ENCODE peak calls at places on chromosomes 11 and 22, in ten cellular contexts. D, H, I, J, Y, U, B, E, W and P are unnamed samples.

GRCh38 chr22:46104881-46105493 is 45.3 kb upstream of the PPARA start:
- DNase-seq in W (no peak), I (no peak), B (no peak), H (peak), E (no peak), U (no peak), J (no peak), Y (no peak), D (no peak), P (no peak)

GRCh38 chr11:109939176-109939810 is 153.9 kb upstream of the ZC3H12C start:
- DNase-seq in E (peak), B (peak), U (peak), H (peak), Y (peak), W (peak), I (peak), J (no peak), D (peak), P (peak)

GRCh38 chr11:33723238-33723881 is 12.9 kb downstream of the CD59 start:
- DNase-seq in W (no peak), I (peak), D (no peak), J (no peak), Y (no peak), B (peak), E (peak), H (peak), U (no peak), P (no peak)

GRCh38 chr11:16987205-16987568 is 27.0 kb downstream of the PLEKHA7 start:
- DNase-seq in W (peak), D (peak), H (no peak), J (no peak), U (no peak), Y (no peak), E (no peak), I (no peak), B (no peak), P (no peak)

GRCh38 chr11:108912587-108912986 is 247.7 kb downstream of the DDX10 start:
- DNase-seq in U (no peak), W (no peak), Y (no peak), D (no peak), I (no peak), H (no peak), J (no peak), B (no peak), E (peak), P (no peak)

GRCh38 chr22:25485626-25486545 is 78.6 kb upstream of the GRK3 start:
- DNase-seq in E (peak), B (no peak), I (no peak), U (no peak), H (no peak), W (no peak), J (peak), D (no peak), Y (no peak), P (no peak)

GRCh38 chr11:127136438-127136837 is 135.9 kb upstream of the KIRREL3 start:
- DNase-seq in U (no peak), W (no peak), B (no peak), E (no peak), Y (no peak), D (peak), I (no peak), H (no peak), J (no peak), P (no peak)

GRCh38 chr11:64841592-64842365 is 2.7 kb downstream of the CDC42BPG start:
- DNase-seq in H (no peak), J (no peak), W (no peak), Y (peak), E (no peak), D (peak), U (no peak), I (no peak), B (no peak), P (no peak)

GRCh38 chr22:18112440-18112839 is 1.8 kb downstream of the TUBA8 start:
- DNase-seq in D (no peak), B (no peak), E (no peak), W (no peak), I (no peak), Y (no peak), J (no peak), H (no peak), U (no peak), P (no peak)

GRCh38 chr22:25057013-25057881 is 104.7 kb downstream of the KIAA1671 start:
- DNase-seq in E (no peak), D (peak), B (no peak), I (no peak), Y (peak), U (no peak), H (peak), J (peak), W (peak), P (no peak)

GRCh38 chr11:64767344-64768299 is 7.8 kb upstream of the PYGM start:
- DNase-seq in I (no peak), J (no peak), B (no peak), D (peak), Y (peak), E (peak), U (no peak), W (peak), H (peak), P (no peak)

GRCh38 chr22:28883657-28883916 is 215 bp downstream of the ZNRF3 start:
- DNase-seq in I (no peak), J (no peak), D (no peak), W (no peak), E (no peak), H (no peak), B (no peak), Y (no peak), U (no peak), P (no peak)

GRCh38 chr11:118086913-118087768 is at the start of gene SMIM35:
- DNase-seq in D (no peak), J (no peak), I (no peak), U (no peak), Y (no peak), H (no peak), W (no peak), B (no peak), E (no peak), P (no peak)

GRCh38 chr11:121471167-121471566 is 18.4 kb upstream of the SORL1-AS1 start:
- DNase-seq in E (no peak), J (no peak), U (no peak), B (no peak), H (no peak), Y (no peak), D (no peak), W (no peak), I (no peak), P (no peak)

GRCh38 chr11:27701262-27702105 is 1.2 kb upstream of the BDNF start:
- DNase-seq in B (no peak), E (peak), D (peak), J (peak), Y (peak), W (no peak), I (peak), U (no peak), H (peak), P (no peak)

GRCh38 chr22:35661377-35661937 is 13.2 kb downstream of the APOL6 start:
- DNase-seq in J (no peak), I (no peak), B (peak), D (no peak), Y (no peak), E (peak), H (no peak), W (no peak), U (no peak), P (no peak)

GRCh38 chr11:76830639-76831312 is 29.9 kb upstream of the ACER3 start:
- DNase-seq in I (peak), W (peak), Y (no peak), E (peak), U (no peak), D (no peak), H (no peak), J (no peak), B (no peak), P (no peak)

GRCh38 chr11:11313902-11314692 is 39.0 kb downstream of the CSNK2A3 start:
- DNase-seq in U (no peak), H (no peak), D (no peak), B (no peak), J (no peak), W (no peak), Y (no peak), E (no peak), I (no peak), P (no peak)

GRCh38 chr11:116598036-116598435 is 174.8 kb downstream of the BUD13 start:
- DNase-seq in H (no peak), I (no peak), U (no peak), W (no peak), Y (no peak), E (no peak), B (no peak), J (no peak), D (no peak), P (no peak)

GRCh38 chr11:27722117-27722844 is 22.0 kb upstream of the BDNF start:
- DNase-seq in W (no peak), I (no peak), D (peak), E (peak), J (no peak), H (no peak), B (no peak), U (no peak), Y (peak), P (no peak)

GRCh38 chr11:34331329-34331728 is 26.5 kb downstream of the ABTB2 start:
- DNase-seq in B (no peak), D (no peak), J (no peak), H (peak), I (peak), E (peak), U (no peak), W (no peak), Y (no peak), P (no peak)

GRCh38 chr11:10498426-10499250 is 42.3 kb downstream of the RNF141 start:
- DNase-seq in J (no peak), W (no peak), Y (no peak), D (no peak), U (no peak), B (no peak), I (no peak), H (no peak), E (no peak), P (no peak)

GRCh38 chr11:8011981-8012444 is 24.9 kb downstream of the EIF3F start:
- DNase-seq in D (no peak), I (peak), U (no peak), W (no peak), H (no peak), E (peak), J (no peak), Y (no peak), B (peak), P (no peak)

GRCh38 chr22:33018232-33018864 is 39.8 kb downstream of the SYN3 start:
- DNase-seq in U (peak), I (peak), E (peak), Y (peak), J (peak), D (peak), B (peak), W (peak), H (peak), P (no peak)

GRCh38 chr11:8601376-8602133 is 7.5 kb upstream of the STK33 start:
- DNase-seq in W (no peak), Y (peak), B (no peak), H (no peak), I (no peak), U (no peak), J (no peak), E (no peak), D (no peak), P (no peak)

GRCh38 chr11:121645596-121645995 is 192.8 kb upstream of the SORL1-AS1 start:
- DNase-seq in H (no peak), D (no peak), U (no peak), E (peak), I (no peak), Y (no peak), W (no peak), J (no peak), B (no peak), P (no peak)

GRCh38 chr11:35662649-35663407 is at the start of gene TRIM44:
- DNase-seq in E (peak), Y (peak), B (peak), U (no peak), H (peak), I (peak), D (peak), W (peak), J (peak), P (peak)

GRCh38 chr22:40855960-40856512 is 403 bp downstream of the ST13 start:
- DNase-seq in W (no peak), B (no peak), I (no peak), D (peak), J (peak), H (peak), Y (peak), U (no peak), E (peak), P (no peak)

GRCh38 chr11:5272395-5273017 is 2.8 kb upstream of the HBE1 start:
- DNase-seq in J (no peak), I (no peak), H (no peak), B (no peak), D (no peak), W (no peak), Y (no peak), U (no peak), E (no peak), P (no peak)

GRCh38 chr11:76288166-76288978 is 82.1 kb upstream of the WNT11 start:
- DNase-seq in H (no peak), B (no peak), W (no peak), E (no peak), Y (no peak), U (no peak), I (no peak), D (no peak), J (peak), P (no peak)

GRCh38 chr11:64022125-64022784 is 13.5 kb upstream of the FLRT1 start:
- DNase-seq in W (no peak), E (no peak), H (no peak), D (no peak), Y (no peak), B (no peak), J (no peak), I (no peak), U (no peak), P (no peak)

GRCh38 chr22:44538071-44538470 is 40.0 kb upstream of the RTL6 start:
- DNase-seq in H (peak), J (no peak), W (no peak), I (no peak), E (peak), B (no peak), U (no peak), Y (no peak), D (no peak), P (no peak)

DNA sequence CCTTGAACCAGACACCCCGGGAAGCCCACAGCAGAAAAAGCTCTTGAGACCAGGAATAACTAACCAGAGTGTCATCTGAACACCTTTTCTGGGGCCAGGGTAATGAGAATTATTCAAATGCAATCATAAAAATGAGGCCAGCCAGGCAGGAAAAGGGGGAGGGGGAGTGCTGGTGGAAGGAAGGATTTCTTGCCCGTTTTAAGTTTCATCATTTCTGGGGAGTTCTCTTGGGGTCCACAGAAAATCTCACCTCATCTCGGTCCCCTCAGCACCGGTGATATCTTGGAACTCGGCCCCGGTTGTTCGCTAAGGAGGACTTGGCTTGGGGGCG is 495 bp upstream of the PKNOX2 start:
- DNase-seq in U (no peak), E (no peak), B (no peak), Y (no peak), D (no peak), I (no peak), J (no peak), H (no peak), W (no peak), P (no peak)
- H3K4me3 ChIP-seq in U (no peak), E (no peak), B (peak), Y (peak), D (peak), I (no peak), J (no peak), H (peak), W (no peak), P (peak)

DNA sequence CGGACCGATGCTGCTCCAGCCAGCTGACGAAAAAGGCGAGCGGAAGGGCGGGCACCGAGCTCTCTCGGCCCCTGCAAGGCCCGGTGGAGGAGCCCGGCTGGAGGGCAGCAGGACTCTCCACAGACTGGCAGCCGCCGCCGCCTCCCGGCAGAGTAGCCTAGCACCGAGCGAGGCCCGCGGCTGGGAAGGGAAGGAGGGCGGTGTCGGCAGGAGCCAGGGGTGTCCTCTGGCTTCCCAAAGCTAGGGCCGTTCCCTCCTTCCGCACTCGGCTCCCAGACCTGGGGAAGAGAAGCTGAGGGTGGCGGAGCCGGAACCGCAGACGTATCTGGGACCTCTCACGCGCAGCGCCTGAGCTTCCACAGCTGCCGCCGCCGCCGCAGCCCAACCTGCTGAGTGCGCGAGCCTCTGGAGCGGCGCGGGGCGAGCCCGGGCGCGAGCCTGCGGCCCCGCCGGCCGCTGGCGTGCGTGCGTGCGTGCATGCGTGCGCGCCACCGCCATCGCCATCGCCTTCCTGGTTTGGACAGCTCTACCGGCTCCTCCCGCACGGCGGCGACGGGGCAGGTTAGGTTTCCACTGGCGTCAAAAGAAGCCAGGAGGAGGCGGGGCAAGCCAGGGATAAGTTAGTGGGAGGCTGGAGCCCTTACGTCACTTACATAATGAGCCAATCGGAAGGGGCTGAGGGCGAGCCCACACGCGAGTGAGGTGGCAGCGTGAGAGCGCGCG is at the start of gene RAB6A:
- DNase-seq in E (peak), U (peak), B (peak), J (peak), I (peak), W (peak), Y (peak), H (peak), D (peak), P (peak)
- TF ChIP-seq CTCF in E (peak), U (no peak), B (peak), J (no peak), I (peak), W (peak), Y (peak), H (no peak), D (no peak), P (peak)

GRCh38 chr11:96340555-96340885 is 2.5 kb downstream of the MAML2 start:
- DNase-seq in J (no peak), U (no peak), I (no peak), H (no peak), Y (no peak), E (peak), D (no peak), B (no peak), W (no peak), P (no peak)
- H3K4me3 ChIP-seq in J (peak), U (no peak), I (peak), H (no peak), Y (no peak), E (peak), D (no peak), B (peak), W (no peak), P (peak)

GRCh38 chr11:70082829-70083228 is 4.7 kb downstream of the ANO1 start:
- DNase-seq in I (no peak), J (no peak), H (peak), W (peak), Y (no peak), D (no peak), U (no peak), B (no peak), E (no peak), P (no peak)
- TF ChIP-seq CTCF in I (peak), J (peak), H (peak), W (no peak), Y (peak), D (peak), U (peak), B (peak), E (peak), P (peak)

GRCh38 chr11:4184163-4184916 is 89.7 kb downstream of the RRM1 start:
- DNase-seq in D (no peak), I (no peak), B (no peak), Y (no peak), W (no peak), E (peak), H (no peak), J (no peak), U (no peak), P (no peak)

GRCh38 chr11:4185561-4185960 is 91.0 kb downstream of the RRM1 start:
- DNase-seq in W (no peak), B (no peak), U (no peak), I (no peak), H (no peak), D (no peak), E (no peak), J (no peak), Y (no peak), P (no peak)

GRCh38 chr11:4187055-4187988 is 92.7 kb downstream of the RRM1 start:
- DNase-seq in H (peak), E (peak), D (peak), U (peak), J (peak), B (peak), W (peak), Y (peak), I (peak), P (peak)

GRCh38 chr11:4183410-4184057 is 88.9 kb downstream of the RRM1 start:
- DNase-seq in J (no peak), I (no peak), D (no peak), Y (no peak), H (no peak), U (no peak), B (no peak), E (no peak), W (no peak), P (no peak)

DNA sequence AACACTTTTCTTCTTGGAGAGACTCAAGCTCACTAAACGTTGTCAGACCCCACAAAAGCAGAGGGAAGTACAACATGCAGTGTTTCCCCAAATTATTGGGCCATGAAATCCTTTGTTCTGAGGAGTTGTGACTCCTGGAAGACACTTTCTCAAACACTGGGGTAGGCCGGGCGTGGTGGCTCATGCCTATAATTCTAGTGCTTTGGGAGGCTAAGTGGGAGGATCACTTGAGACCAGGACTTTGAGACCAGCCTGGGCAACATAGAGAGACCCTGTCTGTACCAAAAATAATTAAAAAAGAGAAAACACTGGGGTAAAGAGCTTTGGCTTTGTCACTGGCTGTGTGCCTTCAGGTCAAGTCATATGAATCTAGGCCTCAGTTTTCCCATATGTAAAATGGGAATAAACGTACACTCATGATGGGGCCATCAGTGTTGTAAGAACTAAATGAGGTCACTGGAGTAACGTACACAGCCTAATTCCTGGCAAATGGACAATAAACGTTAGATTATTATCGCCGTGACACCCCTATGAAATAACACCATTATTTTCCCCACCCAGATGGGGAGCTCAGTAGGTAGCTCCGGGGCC is 92.0 kb downstream of the RRM1 start:
- DNase-seq in Y (no peak), U (no peak), E (no peak), I (no peak), H (no peak), B (no peak), W (no peak), D (no peak), J (no peak), P (no peak)
- H3K4me3 ChIP-seq in Y (peak), U (peak), E (no peak), I (peak), H (peak), B (peak), W (no peak), D (peak), J (no peak), P (peak)